ENCODE peak calls at places on chromosomes 7 and 10, in four cellular contexts. Q is esophagus squamous epithelium, P is spleen, N is left ventricle myocardium inferior. G is an unnamed sample. For H3K36me3, the result is how much of the 10 kb centered on the place peaks cover.

GRCh38 chr7:135853499-135853898 is 104.9 kb upstream of the FAM180A start:
- DNase-seq in Q (no peak), P (no peak), N (no peak), G (no peak)

GRCh38 chr10:29465384-29465783 is 169.4 kb downstream of the SVIL start:
- DNase-seq in Q (no peak), P (no peak), N (no peak), G (no peak)

GRCh38 chr10:52250562-52250961 is 63.5 kb upstream of the DKK1 start:
- DNase-seq in Q (no peak), P (no peak), N (no peak), G (no peak)

GRCh38 chr7:5143935-5144903 is 45.8 kb upstream of the WIPI2 start:
- DNase-seq in Q (no peak), P (peak), N (no peak), G (no peak)

GRCh38 chr7:120725376-120726039 is 132.4 kb downstream of the TSPAN12 start:
- DNase-seq in Q (no peak), P (no peak), N (no peak), G (no peak)

GRCh38 chr7:134885967-134886352 is 100.3 kb upstream of the AGBL3 start:
- DNase-seq in Q (no peak), P (no peak), N (no peak), G (no peak)

GRCh38 chr7:4809091-4809591 is 33.7 kb downstream of the AP5Z1 start:
- DNase-seq in Q (no peak), P (no peak), N (no peak), G (no peak)

GRCh38 chr10:32146166-32146565 is 89.9 kb upstream of the KIF5B start:
- DNase-seq in Q (no peak), P (no peak), N (no peak), G (no peak)

GRCh38 chr10:101807158-101807557 is 11.1 kb downstream of the OGA start:
- DNase-seq in Q (no peak), P (no peak), N (no peak), G (no peak)

GRCh38 chr7:143331179-143331825 is 15.4 kb downstream of the CLCN1 start:
- DNase-seq in Q (no peak), P (no peak), N (no peak), G (peak)

GRCh38 chr10:21724695-21725371 is 190.8 kb downstream of the MLLT10 start:
- DNase-seq in Q (peak), P (no peak), N (peak), G (peak)

GRCh38 chr7:48101352-48101751 is 12.3 kb downstream of the UPP1 start:
- DNase-seq in Q (no peak), P (no peak), N (no peak), G (no peak)

GRCh38 chr10:124453965-124454610 is 4.3 kb upstream of the NKX1-2 start:
- DNase-seq in Q (no peak), P (no peak), N (no peak), G (no peak)

GRCh38 chr10:62384057-62384446 is 9.9 kb downstream of the ZNF365 start:
- DNase-seq in Q (no peak), P (no peak), N (no peak), G (peak)

GRCh38 chr7:14934831-14935230 is 32.3 kb upstream of the DGKB start:
- DNase-seq in Q (no peak), P (no peak), N (no peak), G (no peak)

GRCh38 chr7:151276651-151277590 is 28.4 kb upstream of the SMARCD3 start:
- DNase-seq in Q (no peak), P (peak), N (peak), G (peak)

GRCh38 chr10:4303045-4303444 is 518.0 kb upstream of the KLF6 start:
- DNase-seq in Q (no peak), P (no peak), N (no peak), G (peak)

GRCh38 chr10:47063858-47064257 is 152.6 kb downstream of the PTPN20 start:
- DNase-seq in Q (no peak), P (no peak), N (no peak), G (no peak)

GRCh38 chr7:129853661-129854268 is 99.0 kb downstream of the UBE2H start:
- DNase-seq in Q (no peak), P (no peak), N (no peak), G (peak)

GRCh38 chr7:40733578-40733977 is 598.8 kb downstream of the SUGCT start:
- DNase-seq in Q (no peak), P (no peak), N (no peak), G (no peak)

GRCh38 chr10:24449334-24449740 is 240.4 kb downstream of the KIAA1217 start:
- DNase-seq in Q (no peak), P (no peak), N (no peak), G (no peak)

GRCh38 chr7:128838981-128839731 is 8.9 kb downstream of the FLNC start:
- DNase-seq in Q (no peak), P (no peak), N (peak), G (no peak)

GRCh38 chr7:41885078-41885477 is 182.2 kb upstream of the INHBA start:
- DNase-seq in Q (no peak), P (no peak), N (no peak), G (no peak)

GRCh38 chr7:150368098-150368883 is at the start of gene REPIN1:
- DNase-seq in Q (peak), P (peak), N (peak), G (peak)

GRCh38 chr7:31853380-31853779 is 166.4 kb downstream of the PPP1R17 start:
- DNase-seq in Q (no peak), P (no peak), N (no peak), G (no peak)

GRCh38 chr7:27187702-27188665 is 3.0 kb upstream of the HOXA11 start:
- DNase-seq in Q (no peak), P (no peak), N (no peak), G (no peak)

GRCh38 chr10:119409906-119410305 is 132.6 kb downstream of the RGS10 start:
- DNase-seq in Q (no peak), P (peak), N (peak), G (no peak)

GRCh38 chr7:54814401-54814800 is 55.4 kb upstream of the SEC61G start:
- DNase-seq in Q (no peak), P (no peak), N (no peak), G (peak)

DNA sequence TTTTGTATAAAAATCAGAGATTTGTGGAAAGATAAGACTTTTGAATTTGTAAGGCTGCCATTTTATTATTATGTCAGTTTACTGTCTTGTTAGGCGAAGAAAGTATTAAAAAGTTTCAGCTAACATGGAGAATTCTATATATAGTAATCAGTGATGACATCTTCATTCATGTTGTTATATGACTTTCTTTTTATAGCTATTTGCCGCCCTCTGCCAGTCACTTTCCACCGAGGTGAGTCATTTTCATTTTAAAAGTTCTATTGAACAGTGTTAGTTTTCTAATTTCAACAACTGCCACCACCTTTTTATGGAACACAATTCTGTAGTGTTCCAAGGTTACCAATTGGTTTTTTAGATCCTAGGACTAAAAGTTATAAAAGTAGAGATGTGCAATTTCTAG is 11.8 kb downstream of the CUTC start:
- DNase-seq in Q (no peak), P (no peak), N (no peak), G (no peak)
- H3K36me3 ChIP-seq in Q (under half), P (half or more), N (half or more), G (half or more)

DNA sequence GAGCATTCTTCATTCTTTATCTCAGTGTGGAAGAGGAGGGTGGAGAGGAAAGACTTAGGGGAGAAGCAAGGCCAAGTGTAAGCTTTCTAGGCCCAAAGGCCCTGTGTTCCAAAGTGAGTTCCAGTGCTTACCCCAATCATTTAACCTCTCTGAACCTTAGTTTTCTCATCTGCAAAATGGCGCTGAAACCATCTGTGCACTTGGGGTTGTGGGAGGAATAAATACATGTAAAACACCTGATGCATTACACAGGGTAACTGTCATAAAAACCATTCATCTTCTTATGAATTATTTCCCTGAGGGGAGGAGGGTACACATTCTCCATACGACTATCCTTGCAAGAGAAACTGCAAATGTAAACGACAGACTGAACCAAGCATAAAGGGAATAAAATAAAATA is 19.0 kb downstream of the PIK3AP1 start:
- DNase-seq in Q (no peak), P (no peak), N (no peak), G (no peak)
- H3K36me3 ChIP-seq in Q (under half), P (half or more), N (under half), G (under half)

DNA sequence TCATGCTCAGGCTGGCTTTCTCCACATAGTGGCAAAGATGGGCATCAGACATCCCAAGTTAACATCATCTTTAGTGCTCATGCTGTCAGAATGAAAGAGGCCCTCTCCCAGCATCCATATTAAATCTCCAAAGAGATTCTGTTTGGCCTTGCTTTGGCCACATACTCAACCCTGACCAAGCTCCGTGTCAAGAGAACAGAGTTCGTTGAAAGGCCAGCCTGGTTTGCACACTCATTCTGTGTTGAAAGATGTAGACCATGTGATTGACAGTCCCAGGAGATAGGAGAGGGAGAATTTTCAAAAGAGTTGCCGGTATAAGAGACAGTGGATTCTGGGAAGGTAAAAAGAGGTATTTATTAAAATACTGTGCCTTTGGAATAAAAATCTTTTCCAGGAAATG is 19.7 kb downstream of the MET start:
- DNase-seq in Q (no peak), P (no peak), N (no peak), G (no peak)
- H3K36me3 ChIP-seq in Q (under half), P (under half), N (under half), G (under half)

DNA sequence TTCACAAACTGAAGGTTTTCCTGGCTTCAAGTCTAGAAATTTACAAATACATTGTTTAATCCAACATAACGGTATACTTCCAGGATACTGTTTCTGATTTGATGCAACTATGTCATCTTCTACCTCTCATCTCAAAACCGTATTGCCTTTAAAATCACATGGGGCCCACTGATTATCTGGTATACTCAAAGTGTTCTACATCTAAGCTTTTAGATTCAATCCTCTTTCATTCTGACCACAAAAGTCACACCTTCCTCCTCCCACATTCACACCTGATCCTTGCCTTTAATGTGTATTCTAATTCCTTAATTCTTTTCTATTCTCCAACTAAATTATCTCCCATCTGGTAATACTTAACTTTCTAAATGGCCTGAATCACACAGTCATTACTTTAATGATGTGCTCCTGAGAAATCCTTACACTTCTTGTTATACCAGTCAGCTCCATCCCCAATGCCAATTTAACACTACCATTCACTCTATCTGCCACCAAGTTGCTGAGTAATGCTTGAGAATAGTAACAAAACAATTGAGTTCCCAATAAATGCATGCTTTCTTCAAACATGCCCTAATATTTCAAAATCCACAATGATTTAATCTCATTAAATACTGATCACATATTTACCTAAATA is 13.0 kb downstream of the ATAD1 start:
- DNase-seq in Q (no peak), P (no peak), N (no peak), G (no peak)
- H3K36me3 ChIP-seq in Q (under half), P (half or more), N (under half), G (half or more)

DNA sequence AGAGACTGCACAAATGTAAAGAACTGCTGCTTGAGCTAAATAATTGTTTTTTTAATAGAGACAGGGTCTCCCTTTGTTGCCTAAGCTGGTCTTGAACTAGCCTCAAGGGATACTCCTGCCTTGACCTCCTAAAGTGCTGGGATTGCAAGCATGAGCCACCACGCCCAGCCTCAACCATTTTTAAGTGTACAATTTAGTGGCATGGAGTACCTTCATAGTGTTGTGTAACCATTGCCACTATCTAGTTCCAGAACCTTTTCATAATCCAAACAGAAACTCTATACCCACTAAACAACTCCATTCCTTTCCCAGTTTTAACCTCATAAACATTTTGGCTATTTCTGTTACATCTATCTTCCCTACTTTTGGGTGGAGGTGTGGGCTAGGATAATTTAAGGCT is 6.7 kb downstream of the EIF4H start:
- DNase-seq in Q (no peak), P (no peak), N (no peak), G (no peak)
- H3K36me3 ChIP-seq in Q (under half), P (half or more), N (under half), G (under half)

DNA sequence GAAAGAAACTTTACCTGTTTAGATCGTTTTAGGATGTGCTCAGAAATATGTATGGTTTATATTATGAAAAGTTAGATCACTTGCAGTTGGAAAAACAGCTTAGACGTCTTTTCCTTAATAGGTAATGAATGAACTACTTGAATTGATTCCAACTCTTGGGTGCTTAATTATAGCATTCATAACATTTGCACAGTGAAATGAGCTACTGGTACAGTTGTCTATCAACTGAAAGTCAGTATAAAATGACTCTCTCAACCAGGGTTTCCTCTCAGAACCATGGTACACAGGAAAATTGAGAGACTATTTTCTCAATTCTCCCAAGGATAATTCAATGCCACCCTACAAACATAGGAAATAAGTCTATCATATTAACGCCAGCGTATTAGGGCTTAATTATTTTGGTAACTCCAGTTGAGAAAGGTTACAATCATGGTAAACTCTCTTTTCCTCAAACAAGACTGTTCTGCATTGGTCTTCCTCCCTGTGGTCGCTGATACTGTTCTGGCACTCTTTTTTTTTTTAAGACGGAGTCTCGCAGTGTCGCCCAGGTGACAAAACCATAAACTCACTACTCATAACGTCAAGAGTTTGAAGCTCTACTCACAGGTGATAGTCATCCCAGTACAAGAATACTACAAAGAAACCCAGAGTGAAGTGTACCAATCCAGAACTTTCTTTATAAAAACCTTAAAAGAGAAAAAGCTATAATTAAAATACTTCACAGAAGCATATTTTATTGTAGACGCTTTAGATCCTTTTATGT is 2.0 kb downstream of the ANLN start:
- DNase-seq in Q (no peak), P (no peak), N (no peak), G (no peak)
- H3K36me3 ChIP-seq in Q (under half), P (under half), N (under half), G (under half)

GRCh38 chr10:90969148-90969547 is 48.3 kb upstream of the ANKRD1 start:
- DNase-seq in Q (no peak), P (no peak), N (no peak), G (no peak)
- H3K36me3 ChIP-seq in Q (under half), P (under half), N (under half), G (under half)

GRCh38 chr7:139423091-139423490 is 60.4 kb downstream of the KLRG2 start:
- DNase-seq in Q (no peak), P (no peak), N (no peak), G (no peak)
- H3K36me3 ChIP-seq in Q (under half), P (half or more), N (half or more), G (under half)

GRCh38 chr7:21450076-21450475 is 22.2 kb downstream of the SP4 start:
- DNase-seq in Q (no peak), P (no peak), N (no peak), G (no peak)
- H3K36me3 ChIP-seq in Q (under half), P (under half), N (under half), G (under half)